ENCODE peak calls at places on chromosome 13, in seven cellular contexts. One of them, this sample, is unnamed.

GRCh38 chr13:99417151-99417820 is 84.0 kb upstream of the TM9SF2 start:
- DNase-seq in activated CD4-positive, alpha-beta T cell treated with anti-CD3 and anti-CD28 coated beads for 1 hour: no peak
- DNase-seq in heart left ventricle: no peak
- DNase-seq in GOT3: no peak
- DNase-seq in C1 segment of cervical spinal cord: no peak
- DNase-seq in activated CD4-positive, alpha-beta memory T cell treated with anti-CD3 and anti-CD28 coated beads, Interleukin-2, amount 10 ng/mL, durations not matched to agents 7 days and 5 days: no peak
- DNase-seq in epithelial cell of proximal tubule: no peak
- DNase-seq in this sample: no peak

GRCh38 chr13:109698779-109699178 is 87.6 kb downstream of the IRS2 start:
- DNase-seq in activated CD4-positive, alpha-beta memory T cell treated with anti-CD3 and anti-CD28 coated beads, Interleukin-2, amount 10 ng/mL, durations not matched to agents 7 days and 5 days: no peak
- DNase-seq in activated CD4-positive, alpha-beta T cell treated with anti-CD3 and anti-CD28 coated beads for 1 hour: no peak
- DNase-seq in C1 segment of cervical spinal cord: no peak
- DNase-seq in heart left ventricle: no peak
- DNase-seq in epithelial cell of proximal tubule: no peak
- DNase-seq in GOT3: no peak
- DNase-seq in this sample: no peak

GRCh38 chr13:37870489-37870845 is 895 bp upstream of the TRPC4 start:
- DNase-seq in GOT3: no peak
- DNase-seq in heart left ventricle: no peak
- DNase-seq in activated CD4-positive, alpha-beta memory T cell treated with anti-CD3 and anti-CD28 coated beads, Interleukin-2, amount 10 ng/mL, durations not matched to agents 7 days and 5 days: no peak
- DNase-seq in activated CD4-positive, alpha-beta T cell treated with anti-CD3 and anti-CD28 coated beads for 1 hour: no peak
- DNase-seq in C1 segment of cervical spinal cord: no peak
- DNase-seq in epithelial cell of proximal tubule: no peak
- DNase-seq in this sample: no peak

GRCh38 chr13:28655566-28655965 is 3.4 kb upstream of the POMP start:
- DNase-seq in C1 segment of cervical spinal cord: no peak
- DNase-seq in heart left ventricle: no peak
- DNase-seq in activated CD4-positive, alpha-beta memory T cell treated with anti-CD3 and anti-CD28 coated beads, Interleukin-2, amount 10 ng/mL, durations not matched to agents 7 days and 5 days: no peak
- DNase-seq in activated CD4-positive, alpha-beta T cell treated with anti-CD3 and anti-CD28 coated beads for 1 hour: no peak
- DNase-seq in epithelial cell of proximal tubule: no peak
- DNase-seq in GOT3: no peak
- DNase-seq in this sample: no peak

GRCh38 chr13:46121033-46121432 is 16.2 kb upstream of the CPB2 start:
- DNase-seq in heart left ventricle: no peak
- DNase-seq in activated CD4-positive, alpha-beta memory T cell treated with anti-CD3 and anti-CD28 coated beads, Interleukin-2, amount 10 ng/mL, durations not matched to agents 7 days and 5 days: no peak
- DNase-seq in activated CD4-positive, alpha-beta T cell treated with anti-CD3 and anti-CD28 coated beads for 1 hour: no peak
- DNase-seq in epithelial cell of proximal tubule: no peak
- DNase-seq in C1 segment of cervical spinal cord: no peak
- DNase-seq in GOT3: no peak
- DNase-seq in this sample: no peak

GRCh38 chr13:110907951-110908898 is 6.6 kb downstream of the ANKRD10 start:
- DNase-seq in C1 segment of cervical spinal cord: no peak
- DNase-seq in GOT3: no peak
- DNase-seq in activated CD4-positive, alpha-beta T cell treated with anti-CD3 and anti-CD28 coated beads for 1 hour: no peak
- DNase-seq in epithelial cell of proximal tubule: no peak
- DNase-seq in activated CD4-positive, alpha-beta memory T cell treated with anti-CD3 and anti-CD28 coated beads, Interleukin-2, amount 10 ng/mL, durations not matched to agents 7 days and 5 days: no peak
- DNase-seq in heart left ventricle: no peak
- DNase-seq in this sample: no peak

GRCh38 chr13:44243198-44243852 is 130.3 kb upstream of the SERP2 start:
- DNase-seq in GOT3: no peak
- DNase-seq in activated CD4-positive, alpha-beta memory T cell treated with anti-CD3 and anti-CD28 coated beads, Interleukin-2, amount 10 ng/mL, durations not matched to agents 7 days and 5 days: no peak
- DNase-seq in epithelial cell of proximal tubule: no peak
- DNase-seq in heart left ventricle: no peak
- DNase-seq in C1 segment of cervical spinal cord: peak
- DNase-seq in activated CD4-positive, alpha-beta T cell treated with anti-CD3 and anti-CD28 coated beads for 1 hour: peak
- DNase-seq in this sample: no peak

GRCh38 chr13:83878691-83879410 is 3.4 kb downstream of the SLITRK1 start:
- DNase-seq in activated CD4-positive, alpha-beta T cell treated with anti-CD3 and anti-CD28 coated beads for 1 hour: no peak
- DNase-seq in GOT3: no peak
- DNase-seq in C1 segment of cervical spinal cord: no peak
- DNase-seq in activated CD4-positive, alpha-beta memory T cell treated with anti-CD3 and anti-CD28 coated beads, Interleukin-2, amount 10 ng/mL, durations not matched to agents 7 days and 5 days: no peak
- DNase-seq in heart left ventricle: no peak
- DNase-seq in epithelial cell of proximal tubule: no peak
- DNase-seq in this sample: no peak

GRCh38 chr13:111610077-111610476 is 289.6 kb downstream of the TEX29 start:
- DNase-seq in C1 segment of cervical spinal cord: no peak
- DNase-seq in heart left ventricle: no peak
- DNase-seq in activated CD4-positive, alpha-beta T cell treated with anti-CD3 and anti-CD28 coated beads for 1 hour: no peak
- DNase-seq in epithelial cell of proximal tubule: no peak
- DNase-seq in activated CD4-positive, alpha-beta memory T cell treated with anti-CD3 and anti-CD28 coated beads, Interleukin-2, amount 10 ng/mL, durations not matched to agents 7 days and 5 days: no peak
- DNase-seq in GOT3: no peak
- DNase-seq in this sample: no peak

GRCh38 chr13:69603144-69603853 is 504.3 kb upstream of the ATXN8OS start:
- DNase-seq in C1 segment of cervical spinal cord: no peak
- DNase-seq in activated CD4-positive, alpha-beta memory T cell treated with anti-CD3 and anti-CD28 coated beads, Interleukin-2, amount 10 ng/mL, durations not matched to agents 7 days and 5 days: no peak
- DNase-seq in GOT3: no peak
- DNase-seq in epithelial cell of proximal tubule: no peak
- DNase-seq in activated CD4-positive, alpha-beta T cell treated with anti-CD3 and anti-CD28 coated beads for 1 hour: no peak
- DNase-seq in heart left ventricle: no peak
- DNase-seq in this sample: no peak

GRCh38 chr13:111202745-111203144 is 87.6 kb downstream of the ARHGEF7 start:
- DNase-seq in epithelial cell of proximal tubule: no peak
- DNase-seq in activated CD4-positive, alpha-beta memory T cell treated with anti-CD3 and anti-CD28 coated beads, Interleukin-2, amount 10 ng/mL, durations not matched to agents 7 days and 5 days: no peak
- DNase-seq in GOT3: no peak
- DNase-seq in C1 segment of cervical spinal cord: no peak
- DNase-seq in heart left ventricle: no peak
- DNase-seq in activated CD4-positive, alpha-beta T cell treated with anti-CD3 and anti-CD28 coated beads for 1 hour: no peak
- DNase-seq in this sample: no peak

GRCh38 chr13:25971077-25971476 is 80.7 kb downstream of the SHISA2 start:
- DNase-seq in activated CD4-positive, alpha-beta memory T cell treated with anti-CD3 and anti-CD28 coated beads, Interleukin-2, amount 10 ng/mL, durations not matched to agents 7 days and 5 days: no peak
- DNase-seq in epithelial cell of proximal tubule: no peak
- DNase-seq in C1 segment of cervical spinal cord: no peak
- DNase-seq in GOT3: no peak
- DNase-seq in heart left ventricle: no peak
- DNase-seq in activated CD4-positive, alpha-beta T cell treated with anti-CD3 and anti-CD28 coated beads for 1 hour: no peak
- DNase-seq in this sample: no peak

GRCh38 chr13:113053376-113053775 is 52.2 kb upstream of the F7 start:
- DNase-seq in GOT3: no peak
- DNase-seq in epithelial cell of proximal tubule: no peak
- DNase-seq in C1 segment of cervical spinal cord: no peak
- DNase-seq in heart left ventricle: peak
- DNase-seq in activated CD4-positive, alpha-beta memory T cell treated with anti-CD3 and anti-CD28 coated beads, Interleukin-2, amount 10 ng/mL, durations not matched to agents 7 days and 5 days: no peak
- DNase-seq in activated CD4-positive, alpha-beta T cell treated with anti-CD3 and anti-CD28 coated beads for 1 hour: no peak
- DNase-seq in this sample: no peak

GRCh38 chr13:19605161-19605955 is 28.1 kb upstream of the MPHOSPH8 start:
- DNase-seq in activated CD4-positive, alpha-beta T cell treated with anti-CD3 and anti-CD28 coated beads for 1 hour: no peak
- DNase-seq in C1 segment of cervical spinal cord: no peak
- DNase-seq in GOT3: no peak
- DNase-seq in epithelial cell of proximal tubule: no peak
- DNase-seq in activated CD4-positive, alpha-beta memory T cell treated with anti-CD3 and anti-CD28 coated beads, Interleukin-2, amount 10 ng/mL, durations not matched to agents 7 days and 5 days: no peak
- DNase-seq in heart left ventricle: no peak
- DNase-seq in this sample: no peak

GRCh38 chr13:30808600-30808999 is 73.3 kb downstream of the ALOX5AP start:
- DNase-seq in C1 segment of cervical spinal cord: no peak
- DNase-seq in activated CD4-positive, alpha-beta memory T cell treated with anti-CD3 and anti-CD28 coated beads, Interleukin-2, amount 10 ng/mL, durations not matched to agents 7 days and 5 days: no peak
- DNase-seq in heart left ventricle: no peak
- DNase-seq in epithelial cell of proximal tubule: no peak
- DNase-seq in activated CD4-positive, alpha-beta T cell treated with anti-CD3 and anti-CD28 coated beads for 1 hour: no peak
- DNase-seq in GOT3: no peak
- DNase-seq in this sample: no peak

GRCh38 chr13:109783815-109784589 is 2.4 kb downstream of the IRS2 start:
- DNase-seq in heart left ventricle: no peak
- DNase-seq in C1 segment of cervical spinal cord: no peak
- DNase-seq in epithelial cell of proximal tubule: no peak
- DNase-seq in activated CD4-positive, alpha-beta memory T cell treated with anti-CD3 and anti-CD28 coated beads, Interleukin-2, amount 10 ng/mL, durations not matched to agents 7 days and 5 days: peak
- DNase-seq in activated CD4-positive, alpha-beta T cell treated with anti-CD3 and anti-CD28 coated beads for 1 hour: no peak
- DNase-seq in GOT3: no peak
- DNase-seq in this sample: no peak

GRCh38 chr13:73129023-73129422 is 70.2 kb downstream of the KLF5 start:
- DNase-seq in GOT3: no peak
- DNase-seq in C1 segment of cervical spinal cord: no peak
- DNase-seq in activated CD4-positive, alpha-beta T cell treated with anti-CD3 and anti-CD28 coated beads for 1 hour: no peak
- DNase-seq in epithelial cell of proximal tubule: no peak
- DNase-seq in heart left ventricle: no peak
- DNase-seq in activated CD4-positive, alpha-beta memory T cell treated with anti-CD3 and anti-CD28 coated beads, Interleukin-2, amount 10 ng/mL, durations not matched to agents 7 days and 5 days: no peak
- DNase-seq in this sample: no peak

GRCh38 chr13:98353750-98354149 is 176.7 kb upstream of the RNF113B start:
- DNase-seq in C1 segment of cervical spinal cord: no peak
- DNase-seq in activated CD4-positive, alpha-beta memory T cell treated with anti-CD3 and anti-CD28 coated beads, Interleukin-2, amount 10 ng/mL, durations not matched to agents 7 days and 5 days: no peak
- DNase-seq in GOT3: no peak
- DNase-seq in activated CD4-positive, alpha-beta T cell treated with anti-CD3 and anti-CD28 coated beads for 1 hour: no peak
- DNase-seq in heart left ventricle: no peak
- DNase-seq in epithelial cell of proximal tubule: no peak
- DNase-seq in this sample: no peak

GRCh38 chr13:86446311-86446710 is 647.1 kb upstream of the SLITRK6 start:
- DNase-seq in C1 segment of cervical spinal cord: no peak
- DNase-seq in activated CD4-positive, alpha-beta memory T cell treated with anti-CD3 and anti-CD28 coated beads, Interleukin-2, amount 10 ng/mL, durations not matched to agents 7 days and 5 days: no peak
- DNase-seq in heart left ventricle: no peak
- DNase-seq in epithelial cell of proximal tubule: no peak
- DNase-seq in activated CD4-positive, alpha-beta T cell treated with anti-CD3 and anti-CD28 coated beads for 1 hour: no peak
- DNase-seq in GOT3: no peak
- DNase-seq in this sample: no peak

GRCh38 chr13:110303644-110304043 is 3.3 kb downstream of the COL4A1 start:
- DNase-seq in GOT3: no peak
- DNase-seq in activated CD4-positive, alpha-beta memory T cell treated with anti-CD3 and anti-CD28 coated beads, Interleukin-2, amount 10 ng/mL, durations not matched to agents 7 days and 5 days: no peak
- DNase-seq in C1 segment of cervical spinal cord: no peak
- DNase-seq in activated CD4-positive, alpha-beta T cell treated with anti-CD3 and anti-CD28 coated beads for 1 hour: no peak
- DNase-seq in heart left ventricle: no peak
- DNase-seq in epithelial cell of proximal tubule: no peak
- DNase-seq in this sample: no peak

GRCh38 chr13:108702171-108702570 is 72.8 kb downstream of the MYO16 start:
- DNase-seq in activated CD4-positive, alpha-beta memory T cell treated with anti-CD3 and anti-CD28 coated beads, Interleukin-2, amount 10 ng/mL, durations not matched to agents 7 days and 5 days: no peak
- DNase-seq in C1 segment of cervical spinal cord: no peak
- DNase-seq in heart left ventricle: no peak
- DNase-seq in activated CD4-positive, alpha-beta T cell treated with anti-CD3 and anti-CD28 coated beads for 1 hour: no peak
- DNase-seq in epithelial cell of proximal tubule: no peak
- DNase-seq in GOT3: no peak
- DNase-seq in this sample: no peak

GRCh38 chr13:36509369-36509768 is 77.1 kb downstream of the CCNA1 start:
- DNase-seq in epithelial cell of proximal tubule: no peak
- DNase-seq in C1 segment of cervical spinal cord: no peak
- DNase-seq in activated CD4-positive, alpha-beta memory T cell treated with anti-CD3 and anti-CD28 coated beads, Interleukin-2, amount 10 ng/mL, durations not matched to agents 7 days and 5 days: no peak
- DNase-seq in GOT3: no peak
- DNase-seq in heart left ventricle: no peak
- DNase-seq in activated CD4-positive, alpha-beta T cell treated with anti-CD3 and anti-CD28 coated beads for 1 hour: no peak
- DNase-seq in this sample: no peak

GRCh38 chr13:110506396-110506795 is 55.1 kb downstream of the RAB20 start:
- DNase-seq in activated CD4-positive, alpha-beta T cell treated with anti-CD3 and anti-CD28 coated beads for 1 hour: no peak
- DNase-seq in epithelial cell of proximal tubule: no peak
- DNase-seq in GOT3: no peak
- DNase-seq in activated CD4-positive, alpha-beta memory T cell treated with anti-CD3 and anti-CD28 coated beads, Interleukin-2, amount 10 ng/mL, durations not matched to agents 7 days and 5 days: no peak
- DNase-seq in heart left ventricle: peak
- DNase-seq in C1 segment of cervical spinal cord: no peak
- DNase-seq in this sample: no peak

GRCh38 chr13:99984134-99984462 is 2.5 kb downstream of the ZIC2 start:
- DNase-seq in activated CD4-positive, alpha-beta T cell treated with anti-CD3 and anti-CD28 coated beads for 1 hour: no peak
- DNase-seq in C1 segment of cervical spinal cord: no peak
- DNase-seq in heart left ventricle: no peak
- DNase-seq in activated CD4-positive, alpha-beta memory T cell treated with anti-CD3 and anti-CD28 coated beads, Interleukin-2, amount 10 ng/mL, durations not matched to agents 7 days and 5 days: no peak
- DNase-seq in epithelial cell of proximal tubule: no peak
- DNase-seq in GOT3: no peak
- DNase-seq in this sample: no peak

GRCh38 chr13:80084086-80084676 is 256.7 kb downstream of the SPRY2 start:
- DNase-seq in epithelial cell of proximal tubule: peak
- DNase-seq in C1 segment of cervical spinal cord: no peak
- DNase-seq in activated CD4-positive, alpha-beta memory T cell treated with anti-CD3 and anti-CD28 coated beads, Interleukin-2, amount 10 ng/mL, durations not matched to agents 7 days and 5 days: no peak
- DNase-seq in activated CD4-positive, alpha-beta T cell treated with anti-CD3 and anti-CD28 coated beads for 1 hour: no peak
- DNase-seq in GOT3: no peak
- DNase-seq in heart left ventricle: no peak
- DNase-seq in this sample: no peak

GRCh38 chr13:80458546-80458945 is 117.6 kb upstream of the SPRY2 start:
- DNase-seq in heart left ventricle: no peak
- DNase-seq in activated CD4-positive, alpha-beta memory T cell treated with anti-CD3 and anti-CD28 coated beads, Interleukin-2, amount 10 ng/mL, durations not matched to agents 7 days and 5 days: no peak
- DNase-seq in epithelial cell of proximal tubule: no peak
- DNase-seq in GOT3: no peak
- DNase-seq in activated CD4-positive, alpha-beta T cell treated with anti-CD3 and anti-CD28 coated beads for 1 hour: no peak
- DNase-seq in C1 segment of cervical spinal cord: no peak
- DNase-seq in this sample: no peak

GRCh38 chr13:76852991-76853390 is 33.2 kb downstream of the KCTD12 start:
- DNase-seq in GOT3: no peak
- DNase-seq in activated CD4-positive, alpha-beta memory T cell treated with anti-CD3 and anti-CD28 coated beads, Interleukin-2, amount 10 ng/mL, durations not matched to agents 7 days and 5 days: no peak
- DNase-seq in C1 segment of cervical spinal cord: no peak
- DNase-seq in activated CD4-positive, alpha-beta T cell treated with anti-CD3 and anti-CD28 coated beads for 1 hour: no peak
- DNase-seq in epithelial cell of proximal tubule: peak
- DNase-seq in heart left ventricle: no peak
- DNase-seq in this sample: no peak

GRCh38 chr13:110042253-110042652 is 255.9 kb upstream of the IRS2 start:
- DNase-seq in C1 segment of cervical spinal cord: no peak
- DNase-seq in activated CD4-positive, alpha-beta T cell treated with anti-CD3 and anti-CD28 coated beads for 1 hour: no peak
- DNase-seq in heart left ventricle: no peak
- DNase-seq in activated CD4-positive, alpha-beta memory T cell treated with anti-CD3 and anti-CD28 coated beads, Interleukin-2, amount 10 ng/mL, durations not matched to agents 7 days and 5 days: no peak
- DNase-seq in GOT3: no peak
- DNase-seq in epithelial cell of proximal tubule: no peak
- DNase-seq in this sample: no peak